ENCODE peak calls at places on chromosome 18, in seven cellular contexts. F is suprapubic skin; T is AG10803; M is HFF-Myc; S is activated CD8-positive, alpha-beta T cell treated with anti-CD3 and anti-CD28 coated beads for 36 hours; W is foreskin fibroblast; D is adrenal gland. B is an unnamed sample.
A peak's percentile ranks its signal among the peaks of the same experiment; 100 is the strongest.

GRCh38 chr18:12659904-12660605 is 2.1 kb upstream of the SPIRE1 start:
- DNase-seq in M (no peak), D (peak; percentile 34), F (no peak), T (peak; percentile 63), S (peak; percentile 66), W (peak; percentile 67), B (peak; percentile 72)

GRCh38 chr18:62409821-62410220 is 84.7 kb downstream of the TNFRSF11A start:
- DNase-seq in S (no peak), W (no peak), T (no peak), F (no peak), D (no peak), M (no peak), B (no peak)

GRCh38 chr18:331231-331771 is 63.5 kb upstream of the THOC1 start:
- DNase-seq in F (no peak), S (no peak), T (peak; percentile 76), W (no peak), M (peak; percentile 4), D (no peak), B (no peak)

GRCh38 chr18:21391074-21391673 is 149.1 kb downstream of the GREB1L start:
- DNase-seq in F (no peak), D (no peak), T (peak; percentile 41), M (no peak), S (no peak), W (peak; percentile 54), B (no peak)

GRCh38 chr18:43625582-43625981 is 348.3 kb upstream of the SYT4 start:
- DNase-seq in W (no peak), T (no peak), D (no peak), F (no peak), M (no peak), S (no peak), B (no peak)

GRCh38 chr18:39692367-39693011 is 2126.9 kb upstream of the CELF4 start:
- DNase-seq in M (no peak), W (no peak), D (no peak), F (no peak), S (no peak), T (no peak), B (no peak)

GRCh38 chr18:49491534-49491856 is 4.5 kb upstream of the C18orf32 start:
- DNase-seq in M (no peak), T (no peak), D (no peak), F (no peak), W (no peak), S (no peak), B (peak; percentile 26)

GRCh38 chr18:73791081-73791480 is 356.6 kb downstream of the FBXO15 start:
- DNase-seq in W (peak; percentile 56), M (peak; percentile 60), D (no peak), S (no peak), F (no peak), T (peak; percentile 79), B (no peak)

GRCh38 chr18:79401494-79402208 is 5.9 kb downstream of the NFATC1 start:
- DNase-seq in S (no peak), F (no peak), W (no peak), T (no peak), M (no peak), D (no peak), B (no peak)

GRCh38 chr18:60191926-60192325 is 180.6 kb downstream of the MC4R start:
- DNase-seq in D (no peak), S (no peak), W (no peak), F (no peak), M (peak; percentile 5), T (peak; percentile 18), B (no peak)

GRCh38 chr18:36889316-36889715 is 60.4 kb downstream of the KIAA1328 start:
- DNase-seq in S (no peak), F (no peak), M (no peak), T (no peak), W (peak; percentile 4), D (no peak), B (no peak)

GRCh38 chr18:38526922-38527321 is 961.3 kb upstream of the CELF4 start:
- DNase-seq in M (no peak), D (no peak), W (no peak), T (no peak), S (no peak), F (no peak), B (no peak)

GRCh38 chr18:42038936-42039335 is 83.9 kb downstream of the PIK3C3 start:
- DNase-seq in D (no peak), F (no peak), T (peak; percentile 99), S (no peak), W (peak; percentile 59), M (peak; percentile 43), B (no peak)

GRCh38 chr18:5122270-5122669 is 74.8 kb downstream of the AKAIN1 start:
- DNase-seq in T (no peak), F (no peak), S (no peak), D (no peak), M (no peak), W (no peak), B (no peak)

GRCh38 chr18:75635096-75635495 is 207.6 kb upstream of the SMIM21 start:
- DNase-seq in W (no peak), M (no peak), S (no peak), D (no peak), T (no peak), F (no peak), B (no peak)

GRCh38 chr18:49693276-49694005 is 119.9 kb downstream of the ACAA2 start:
- DNase-seq in F (no peak), W (no peak), T (no peak), M (no peak), D (no peak), S (no peak), B (no peak)

GRCh38 chr18:61333271-61333745 is at the start of gene CDH20:
- DNase-seq in T (no peak), M (no peak), F (no peak), S (no peak), W (no peak), D (no peak), B (no peak)

GRCh38 chr18:34647251-34647650 is 62.8 kb upstream of the DTNA start:
- DNase-seq in M (no peak), S (no peak), T (no peak), F (no peak), D (no peak), W (no peak), B (no peak)

GRCh38 chr18:53745228-53745967 is 479.1 kb downstream of the MBD2 start:
- DNase-seq in W (no peak), M (no peak), F (no peak), D (no peak), T (peak; percentile 16), S (no peak), B (no peak)

GRCh38 chr18:61869631-61870030 is 23.2 kb downstream of the RNF152 start:
- DNase-seq in F (no peak), M (no peak), T (peak; percentile 10), D (no peak), W (no peak), S (no peak), B (no peak)

GRCh38 chr18:43886341-43886740 is 609.1 kb upstream of the SYT4 start:
- DNase-seq in T (no peak), S (no peak), M (no peak), D (no peak), F (no peak), W (peak; percentile 40), B (no peak)

GRCh38 chr18:24270937-24271380 is 126.7 kb downstream of the OSBPL1A start:
- DNase-seq in D (no peak), T (peak; percentile 43), M (peak; percentile 61), S (no peak), W (peak; percentile 40), F (no peak), B (no peak)

GRCh38 chr18:57275111-57275510 is 77.2 kb upstream of the ST8SIA3 start:
- DNase-seq in T (no peak), S (no peak), F (no peak), W (no peak), M (no peak), D (no peak), B (no peak)

DNA sequence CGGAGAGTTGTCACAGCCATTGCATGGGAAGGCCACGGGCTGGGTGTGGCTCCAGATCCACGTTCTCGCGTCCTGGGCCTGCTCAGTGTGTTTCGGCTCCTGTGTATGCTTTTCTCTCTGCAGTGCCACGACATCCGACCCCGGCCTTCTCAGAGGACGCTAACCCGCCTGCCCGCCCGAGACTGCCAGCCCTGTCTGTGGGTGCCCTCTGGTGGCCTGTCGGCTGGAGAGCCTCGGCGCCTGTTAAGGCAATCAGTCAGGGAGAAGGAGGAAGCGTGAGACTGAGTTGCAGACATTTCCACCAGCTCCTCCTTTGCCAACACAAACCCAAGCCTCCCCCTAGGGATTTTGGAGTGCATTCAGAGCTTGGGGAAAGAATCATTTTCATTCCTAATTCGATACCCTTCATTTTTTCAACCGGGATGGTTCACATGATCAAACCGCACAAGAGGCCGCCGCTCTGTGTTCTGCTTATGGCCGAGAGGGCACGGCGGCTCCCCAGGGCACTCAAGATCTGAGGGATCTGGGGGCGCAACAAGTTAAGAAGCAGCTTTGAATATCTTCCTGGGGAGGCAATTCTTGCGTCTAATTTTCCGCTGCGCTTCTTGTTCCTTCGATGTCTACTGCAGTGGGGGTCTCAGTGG is 37.5 kb upstream of the ZBTB7C start:
- DNase-seq in D (peak; percentile 90), F (peak; percentile 93), T (peak; percentile 69), W (peak; percentile 64), M (no peak), S (peak; percentile 82), B (peak; percentile 70)
- TF ChIP-seq CTCF in D (peak; percentile 95), F (peak; percentile 85), T (peak; percentile 90), W (peak; percentile 96), M (peak; percentile 87), S (peak; percentile 67), B (peak; percentile 93)

GRCh38 chr18:66553824-66554223 is 50.1 kb downstream of the CDH19 start:
- DNase-seq in M (no peak), S (no peak), D (no peak), T (no peak), F (no peak), W (no peak), B (no peak)

GRCh38 chr18:66548747-66549146 is 55.1 kb downstream of the CDH19 start:
- DNase-seq in W (no peak), S (no peak), M (no peak), D (no peak), F (no peak), T (no peak), B (peak; percentile 11)
- TF ChIP-seq CTCF in W (no peak), S (no peak), M (no peak), D (no peak), F (no peak), T (no peak), B (peak; percentile 50)

GRCh38 chr18:55522011-55522410 is 66.0 kb downstream of the TCF4 start:
- DNase-seq in M (no peak), T (no peak), W (no peak), D (no peak), S (peak; percentile 55), F (no peak), B (no peak)
- TF ChIP-seq CTCF in M (peak; percentile 57), T (peak; percentile 29), W (peak; percentile 17), D (no peak), S (peak; percentile 35), F (no peak), B (peak; percentile 63)

DNA sequence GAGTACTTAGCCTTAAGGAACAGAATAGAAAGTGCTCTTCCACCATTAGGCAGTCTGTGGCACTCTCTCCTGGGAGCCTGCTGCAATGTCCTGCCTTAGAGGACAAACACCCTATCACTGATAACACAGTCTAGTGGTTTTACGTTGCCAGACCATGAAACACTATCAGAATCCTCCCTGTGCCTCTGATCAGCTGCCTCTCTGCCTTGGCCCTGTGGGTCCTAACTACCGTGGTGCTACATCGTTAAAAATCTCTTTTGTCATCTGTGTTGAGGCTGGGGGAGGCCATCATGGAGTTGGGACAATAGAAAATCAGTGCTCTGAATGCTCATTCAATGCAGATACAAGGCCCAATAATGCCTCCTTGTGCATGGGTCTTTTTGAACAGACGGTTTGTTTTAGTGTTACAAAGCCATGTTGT is 11.9 kb upstream of the APCDD1 start:
- DNase-seq in F (no peak), M (no peak), D (no peak), S (no peak), W (no peak), T (peak; percentile 18), B (no peak)
- TF ChIP-seq CTCF in F (no peak), M (no peak), D (no peak), S (no peak), W (peak; percentile 14), T (peak; percentile 38), B (peak; percentile 11)

GRCh38 chr18:27005589-27005988 is 140.1 kb upstream of the AQP4 start:
- DNase-seq in M (no peak), W (no peak), F (no peak), D (no peak), S (no peak), T (no peak), B (peak; percentile 8)
- TF ChIP-seq CTCF in M (peak; percentile 26), W (peak; percentile 16), F (no peak), D (no peak), S (no peak), T (peak; percentile 40), B (peak; percentile 48)